ENCODE peak calls at places on chromosome 12, in five cellular contexts. M is cardiac muscle cell, T is IMR-90, G is Peyer's patch, A is OCI-LY7. D is an unnamed sample.

GRCh38 chr12:116373610-116374606 is 96.4 kb upstream of the MED13L start:
- DNase-seq in A (no peak), G (no peak), M (no peak), T (no peak), D (no peak)

GRCh38 chr12:109463776-109464175 is 13.3 kb downstream of the KCTD10 start:
- DNase-seq in A (no peak), G (no peak), M (peak; percentile 63), T (no peak), D (no peak)

GRCh38 chr12:104201238-104202001 is 14.2 kb upstream of the TXNRD1 start:
- DNase-seq in M (peak; percentile 83), G (peak; percentile 24), T (peak; percentile 72), A (peak; percentile 71), D (no peak)

GRCh38 chr12:46027172-46027571 is 36.8 kb upstream of the SCAF11 start:
- DNase-seq in T (no peak), A (no peak), G (no peak), M (no peak), D (no peak)

GRCh38 chr12:63420206-63420644 is 248.1 kb downstream of the DPY19L2 start:
- DNase-seq in A (peak; percentile 67), T (peak; percentile 59), M (peak; percentile 73), G (peak; percentile 18), D (no peak)

GRCh38 chr12:75933136-75933535 is 98.4 kb downstream of the PHLDA1 start:
- DNase-seq in G (no peak), A (no peak), T (peak; percentile 96), M (peak; percentile 90), D (no peak)

GRCh38 chr12:114679942-114680341 is 4.0 kb downstream of the TBX3 start:
- DNase-seq in G (no peak), M (no peak), T (no peak), A (no peak), D (no peak)

GRCh38 chr12:10571141-10571540 is 42.3 kb downstream of the MAGOHB start:
- DNase-seq in T (no peak), G (no peak), M (no peak), A (no peak), D (no peak)

GRCh38 chr12:6361834-6362233 is 13.5 kb downstream of the SCNN1A start:
- DNase-seq in M (no peak), T (no peak), A (no peak), G (no peak), D (peak; percentile 88)

GRCh38 chr12:32136404-32136803 is 29.8 kb downstream of the BICD1 start:
- DNase-seq in M (no peak), G (no peak), T (no peak), A (no peak), D (no peak)

GRCh38 chr12:131946757-131947156 is 3.0 kb upstream of the EP400 start:
- DNase-seq in M (no peak), A (no peak), G (no peak), T (no peak), D (no peak)

GRCh38 chr12:56632701-56633464 is 2.8 kb upstream of the BAZ2A start:
- DNase-seq in G (no peak), A (peak; percentile 28), T (no peak), M (peak; percentile 12), D (no peak)

GRCh38 chr12:39915249-39915648 is 190.6 kb downstream of the SLC2A13 start:
- DNase-seq in A (no peak), G (no peak), T (no peak), M (no peak), D (no peak)

GRCh38 chr12:6334940-6335450 is 6.9 kb downstream of the TNFRSF1A start:
- DNase-seq in G (no peak), T (peak; percentile 39), M (no peak), A (no peak), D (no peak)

GRCh38 chr12:27645671-27646070 is 50.6 kb upstream of the REP15 start:
- DNase-seq in M (no peak), A (no peak), T (no peak), G (no peak), D (no peak)

GRCh38 chr12:84336231-84336630 is 576.4 kb downstream of the SLC6A15 start:
- DNase-seq in T (peak; percentile 18), M (peak; percentile 1), A (no peak), G (no peak), D (no peak)

GRCh38 chr12:92295523-92295922 is 149.9 kb upstream of the BTG1 start:
- DNase-seq in G (no peak), T (peak; percentile 79), M (peak; percentile 10), A (no peak), D (no peak)

GRCh38 chr12:105106621-105107020 is 910 bp upstream of the WASHC4 start:
- DNase-seq in G (no peak), A (no peak), M (no peak), T (no peak), D (no peak)

GRCh38 chr12:42481368-42481767 is 108.2 kb downstream of the PRICKLE1 start:
- DNase-seq in T (no peak), M (no peak), A (no peak), G (no peak), D (no peak)

GRCh38 chr12:53299101-53299453 is 418 bp upstream of the MYG1 start:
- DNase-seq in G (no peak), M (peak; percentile 83), A (peak; percentile 24), T (peak; percentile 85), D (no peak)

GRCh38 chr12:106736051-106736957 is 38.2 kb upstream of the RIC8B start:
- DNase-seq in T (no peak), G (no peak), A (peak; percentile 60), M (no peak), D (no peak)
- TF ChIP-seq CTCF in T (no peak), G (no peak), A (peak; percentile 69), M (no peak), D (no peak)

GRCh38 chr12:120656008-120656407 is 15.6 kb downstream of the CABP1 start:
- DNase-seq in A (no peak), G (no peak), T (no peak), M (no peak), D (no peak)

GRCh38 chr12:120652671-120653435 is 12.4 kb downstream of the CABP1 start:
- DNase-seq in T (no peak), M (no peak), G (no peak), A (no peak), D (peak; percentile 84)

GRCh38 chr12:120651821-120652220 is 11.4 kb downstream of the CABP1 start:
- DNase-seq in G (no peak), T (peak; percentile 26), A (no peak), M (peak; percentile 55), D (no peak)

GRCh38 chr12:120654656-120655055 is 14.2 kb downstream of the CABP1 start:
- DNase-seq in T (no peak), G (no peak), M (no peak), A (no peak), D (peak; percentile 91)

DNA sequence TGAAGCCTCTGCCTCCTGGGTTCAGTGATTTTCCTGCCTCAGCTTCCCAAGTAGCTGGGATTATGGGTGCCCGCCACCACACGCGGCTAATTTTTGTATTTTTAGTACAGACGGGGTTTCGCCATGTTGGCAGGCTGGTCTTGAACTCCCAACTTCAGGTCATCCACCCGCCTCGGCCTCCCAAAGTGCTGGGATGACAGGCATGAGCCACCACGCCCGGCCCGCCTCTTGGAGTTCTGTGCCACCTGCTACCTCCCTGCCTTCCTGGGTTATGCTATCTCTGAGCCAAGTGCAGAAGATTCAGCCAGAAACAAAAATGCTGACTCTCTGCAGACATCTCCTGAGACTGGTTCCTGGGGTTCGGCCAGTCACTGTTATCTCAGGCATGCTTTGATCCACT is 13.2 kb downstream of the CABP1 start:
- DNase-seq in M (no peak), A (no peak), T (no peak), G (no peak), D (no peak)
- H3K27ac ChIP-seq in M (no peak overlapping the region), A (no peak overlapping the region), T (no peak overlapping the region), G (no peak overlapping the region), D (peak overlapping the region; percentile 94)

DNA sequence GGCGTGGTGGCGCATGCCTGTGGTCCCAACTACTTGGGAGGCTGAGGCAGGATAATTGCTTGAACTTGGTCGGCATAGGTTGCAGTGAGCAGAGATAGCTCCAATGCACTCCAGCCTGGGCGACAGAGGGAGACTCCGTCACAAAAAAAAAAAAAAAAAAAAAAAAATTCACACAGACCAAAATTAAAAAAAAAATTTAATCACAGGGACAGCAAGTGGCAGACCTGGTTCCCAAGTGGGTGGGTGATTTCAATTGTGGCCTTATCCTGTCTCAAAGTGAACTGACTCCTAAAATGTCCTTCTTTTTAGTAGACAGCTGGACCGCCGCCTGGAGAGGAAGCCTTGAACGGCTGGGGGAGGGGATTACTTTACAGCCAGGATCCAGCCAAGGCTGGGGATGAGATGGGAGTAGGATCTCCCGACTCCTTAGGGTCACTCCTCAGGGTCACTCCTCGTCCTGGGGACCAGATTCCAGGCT is 1.6 kb upstream of the KCNH3 start:
- DNase-seq in T (no peak), G (no peak), M (no peak), A (no peak), D (peak; percentile 47)
- H3K4me3 ChIP-seq in T (peak overlapping the region; percentile 15), G (peak overlapping the region; percentile 56), M (peak overlapping the region; percentile 36), A (peak overlapping the region; percentile 64), D (peak overlapping the region; percentile 73)

GRCh38 chr12:64618953-64619590 is 8.8 kb downstream of the RASSF3 start:
- DNase-seq in T (peak; percentile 78), A (peak; percentile 82), G (no peak), M (peak; percentile 83), D (peak; percentile 43)

GRCh38 chr12:64625243-64626077 is 15.2 kb downstream of the RASSF3 start:
- DNase-seq in T (peak; percentile 94), A (peak; percentile 54), M (peak; percentile 91), G (peak; percentile 59), D (peak; percentile 88)

GRCh38 chr12:64621257-64621942 is 11.1 kb downstream of the RASSF3 start:
- DNase-seq in M (peak; percentile 34), T (peak; percentile 95), A (peak; percentile 91), G (no peak), D (peak; percentile 75)

GRCh38 chr12:64627781-64628180 is 17.5 kb downstream of the RASSF3 start:
- DNase-seq in A (no peak), T (peak; percentile 95), G (no peak), M (peak; percentile 79), D (no peak)

GRCh38 chr12:64624035-64624434 is 13.7 kb downstream of the RASSF3 start:
- DNase-seq in G (no peak), M (no peak), T (no peak), A (no peak), D (no peak)
- TF ChIP-seq CTCF in G (no peak), M (no peak), T (no peak), A (no peak), D (no peak)

DNA sequence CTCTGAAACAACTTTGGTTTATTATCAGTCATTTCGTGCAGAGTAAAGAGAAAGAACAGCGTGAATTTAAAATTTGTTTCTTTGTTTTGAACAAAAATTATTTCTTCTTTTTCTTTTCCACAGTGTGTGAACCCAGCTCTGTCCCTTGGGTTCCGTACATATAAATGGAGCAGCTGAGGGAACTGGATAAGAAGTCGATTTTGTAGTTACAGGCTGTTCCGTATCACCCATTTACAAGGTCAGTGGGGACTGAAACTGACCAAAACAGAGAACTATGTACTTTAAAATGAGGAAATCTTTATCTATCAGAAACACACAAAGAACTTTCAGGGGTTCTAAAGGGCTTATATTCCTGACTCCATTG is 8.6 kb upstream of the TUBA1C start:
- DNase-seq in M (no peak), T (no peak), G (no peak), A (no peak), D (no peak)
- H3K27ac ChIP-seq in M (no peak overlapping the region), T (no peak overlapping the region), G (no peak overlapping the region), A (no peak overlapping the region), D (no peak overlapping the region)

GRCh38 chr12:111404362-111405148 is 1.2 kb upstream of the SH2B3 start:
- DNase-seq in A (peak; percentile 81), T (no peak), M (peak; percentile 52), G (peak; percentile 57), D (no peak)
- H3K4me3 ChIP-seq in A (peak overlapping the region; percentile 93), T (no peak overlapping the region), M (peak overlapping the region; percentile 62), G (peak overlapping the region; percentile 95), D (peak overlapping the region; percentile 93)